ENCODE peak calls at places on chromosomes 4 and X, in eight cellular contexts. W is COR-L47; S is kidney tubule cell; R is CD8-positive, alpha-beta memory T cell; Z is sigmoid colon; J is ELR; I is lower lobe of right lung; E is choroid plexus epithelial cell. Q is an unnamed sample.

GRCh38 chr4:87530868-87531267 is 1.7 kb upstream of the SPARCL1 start:
- DNase-seq in Z (peak; percentile 95), I (no peak), S (no peak), R (no peak), J (no peak), E (peak; percentile 22), W (no peak), Q (no peak)

GRCh38 chr4:44415251-44415650 is 33.4 kb downstream of the KCTD8 start:
- DNase-seq in I (no peak), R (no peak), W (no peak), E (no peak), S (no peak), J (no peak), Z (no peak), Q (no peak)

GRCh38 chr4:22241415-22241814 is 274.5 kb downstream of the ADGRA3 start:
- DNase-seq in W (no peak), S (no peak), E (no peak), Z (no peak), I (no peak), R (no peak), J (no peak), Q (no peak)

GRCh38 chrX:13387656-13388421 is 68.0 kb upstream of the ATXN3L start:
- DNase-seq in E (peak; percentile 13), I (no peak), R (no peak), Z (no peak), S (peak; percentile 56), J (peak; percentile 49), W (no peak), Q (no peak)

GRCh38 chr4:60611762-60612496 is 588.2 kb upstream of the ADGRL3 start:
- DNase-seq in R (no peak), E (no peak), W (no peak), I (no peak), Z (no peak), J (peak; percentile 68), S (no peak), Q (no peak)

GRCh38 chr4:67437974-67438713 is 107.2 kb downstream of the CENPC start:
- DNase-seq in W (no peak), I (no peak), S (peak; percentile 36), E (peak; percentile 85), J (peak; percentile 15), Z (no peak), R (no peak), Q (no peak)

GRCh38 chr4:78720151-78720726 is 55.9 kb upstream of the BMP2K start:
- DNase-seq in E (no peak), Z (no peak), R (no peak), S (no peak), J (no peak), W (no peak), I (no peak), Q (no peak)

GRCh38 chr4:62377245-62377644 is 1177.1 kb downstream of the ADGRL3 start:
- DNase-seq in Z (no peak), J (no peak), W (no peak), R (no peak), I (no peak), S (no peak), E (no peak), Q (no peak)

GRCh38 chr4:56746639-56747038 is 65.5 kb upstream of the HOPX start:
- DNase-seq in E (no peak), S (no peak), R (no peak), I (no peak), J (no peak), Z (no peak), W (no peak), Q (no peak)

GRCh38 chr4:23835814-23836478 is 53.9 kb downstream of the PPARGC1A start:
- DNase-seq in W (peak; percentile 2), Z (no peak), R (no peak), I (no peak), E (no peak), J (no peak), S (peak; percentile 11), Q (no peak)

GRCh38 chr4:20305976-20306375 is 54.3 kb downstream of the SLIT2 start:
- DNase-seq in E (peak; percentile 77), I (no peak), J (peak; percentile 23), Z (no peak), W (peak; percentile 38), S (peak; percentile 40), R (no peak), Q (no peak)

GRCh38 chr4:1237981-1238675 is 10.8 kb downstream of the CTBP1 start:
- DNase-seq in S (no peak), I (peak; percentile 39), E (no peak), W (no peak), R (no peak), Z (peak; percentile 63), J (no peak), Q (no peak)

GRCh38 chrX:41695464-41695863 is 6.7 kb downstream of the GPR34 start:
- DNase-seq in I (no peak), J (peak; percentile 2), Z (no peak), R (no peak), S (peak; percentile 7), E (peak; percentile 20), W (no peak), Q (no peak)

GRCh38 chrX:72554448-72555140 is 18.0 kb downstream of the HDAC8 start:
- DNase-seq in S (no peak), R (no peak), J (peak; percentile 11), Z (no peak), W (no peak), E (peak; percentile 56), I (no peak), Q (no peak)

GRCh38 chr4:57602133-57602532 is 491.9 kb upstream of the IGFBP7 start:
- DNase-seq in Z (no peak), E (no peak), S (no peak), W (no peak), J (no peak), R (no peak), I (no peak), Q (no peak)

GRCh38 chrX:39238017-39238416 is 436.8 kb downstream of the MID1IP1 start:
- DNase-seq in I (no peak), E (no peak), Z (no peak), S (no peak), J (no peak), R (no peak), W (no peak), Q (no peak)

GRCh38 chrX:14672611-14673172 is 143.4 kb downstream of the GLRA2 start:
- DNase-seq in R (no peak), W (no peak), Z (no peak), E (no peak), I (no peak), S (peak; percentile 76), J (no peak), Q (no peak)

GRCh38 chr4:8851321-8852117 is 20.1 kb downstream of the HMX1 start:
- DNase-seq in Z (no peak), J (no peak), R (no peak), S (no peak), W (no peak), E (no peak), I (peak; percentile 35), Q (no peak)

GRCh38 chrX:17668929-17669328 is 68.4 kb upstream of the SCML1 start:
- DNase-seq in S (no peak), W (no peak), R (no peak), I (no peak), Z (no peak), J (no peak), E (no peak), Q (no peak)

GRCh38 chr4:121070696-121071639 is 1.4 kb downstream of the NDNF start:
- DNase-seq in W (peak; percentile 2), R (peak; percentile 18), Z (peak; percentile 78), E (peak; percentile 15), J (peak; percentile 65), S (peak; percentile 50), I (peak; percentile 71), Q (no peak)

GRCh38 chr4:54683616-54684346 is 26.0 kb downstream of the KIT start:
- DNase-seq in Z (no peak), I (no peak), S (peak; percentile 22), J (peak; percentile 31), R (peak; percentile 37), E (peak; percentile 26), W (no peak), Q (no peak)

GRCh38 chr4:53459548-53459947 is 82.1 kb downstream of the FIP1L1 start:
- DNase-seq in W (no peak), E (peak; percentile 71), R (no peak), I (no peak), J (peak; percentile 54), S (peak; percentile 52), Z (no peak), Q (no peak)